ENCODE peak calls at places on chromosomes 11 and 22, in eight cellular contexts. Z is choroid plexus epithelial cell; J is dorsolateral prefrontal cortex; W is CD8-positive, alpha-beta T cell; P is adrenal gland; V is B cell; O is nephron progenitor cell; D is fibroblast of mammary gland. G is an unnamed sample.

GRCh38 chr11:26191193-26191592 is 140.7 kb upstream of the ANO3 start:
- DNase-seq in Z (no peak), J (no peak), W (no peak), P (no peak), V (peak), O (no peak), D (no peak), G (no peak)

GRCh38 chr11:121282376-121282775 is 10.2 kb upstream of the SC5D start:
- DNase-seq in Z (no peak), J (no peak), W (no peak), P (no peak), V (no peak), O (no peak), D (peak), G (no peak)

GRCh38 chr22:27828214-27828587 is 26.6 kb upstream of the MN1 start:
- DNase-seq in Z (no peak), J (no peak), W (no peak), P (no peak), V (no peak), O (no peak), D (no peak), G (no peak)

GRCh38 chr11:128579790-128580504 is 7.4 kb downstream of the ETS1 start:
- DNase-seq in Z (peak), J (no peak), W (no peak), P (no peak), V (no peak), O (no peak), D (peak), G (peak)

GRCh38 chr11:409600-410471 is 5.0 kb downstream of the SIGIRR start:
- DNase-seq in Z (no peak), J (no peak), W (peak), P (no peak), V (no peak), O (peak), D (no peak), G (no peak)

GRCh38 chr22:38205261-38206128 is 3.7 kb downstream of the MAFF start:
- DNase-seq in Z (peak), J (no peak), W (no peak), P (peak), V (no peak), O (no peak), D (peak), G (no peak)

GRCh38 chr11:57167125-57167839 is 14.5 kb upstream of the LRRC55 start:
- DNase-seq in Z (no peak), J (no peak), W (no peak), P (no peak), V (no peak), O (no peak), D (no peak), G (no peak)

GRCh38 chr11:93034640-93035039 is 65.2 kb downstream of the MTNR1B start:
- DNase-seq in Z (no peak), J (no peak), W (no peak), P (no peak), V (no peak), O (no peak), D (no peak), G (no peak)

GRCh38 chr11:78226684-78227680 is 38.3 kb downstream of the USP35 start:
- DNase-seq in Z (no peak), J (no peak), W (no peak), P (no peak), V (no peak), O (no peak), D (no peak), G (no peak)

GRCh38 chr11:7637447-7638157 is 35.7 kb downstream of the CYB5R2 start:
- DNase-seq in Z (peak), J (no peak), W (no peak), P (peak), V (no peak), O (no peak), D (peak), G (no peak)

GRCh38 chr22:27740192-27740748 is 61.3 kb downstream of the MN1 start:
- DNase-seq in Z (no peak), J (no peak), W (no peak), P (no peak), V (no peak), O (no peak), D (no peak), G (no peak)

DNA sequence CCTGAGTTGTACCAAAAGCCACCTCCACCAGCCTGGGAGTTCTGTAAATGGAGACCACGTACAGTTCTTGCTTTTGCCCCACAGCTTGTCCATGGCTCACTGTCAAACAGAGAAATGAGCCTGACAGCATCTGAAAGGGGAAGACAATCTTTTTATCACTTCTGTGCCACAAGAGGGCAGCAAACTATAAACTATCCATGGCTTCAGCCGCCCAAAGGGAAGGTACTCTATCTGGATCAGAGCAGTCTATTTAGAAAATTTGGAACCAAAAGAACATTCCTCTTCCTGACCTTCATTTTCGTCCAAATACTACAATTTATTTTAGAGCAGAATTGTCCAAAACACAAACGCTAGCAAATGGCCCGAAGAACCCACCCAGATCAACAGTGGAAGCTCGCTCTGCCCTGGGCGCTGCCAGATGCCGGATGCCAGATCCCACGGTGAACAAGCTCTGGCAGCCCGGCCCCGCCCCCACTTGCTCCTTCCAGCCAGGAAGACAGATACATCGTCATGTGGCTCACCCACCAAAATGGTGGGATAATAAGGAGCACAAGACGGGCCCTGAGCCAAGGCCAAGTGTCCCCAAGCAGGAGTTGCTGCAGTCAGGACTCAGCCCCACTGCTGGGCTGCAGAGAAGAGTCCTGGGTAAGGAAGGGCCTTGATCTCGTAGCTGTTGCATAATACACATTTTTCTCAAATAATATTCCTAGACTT is 23.9 kb upstream of the SCGB1A1 start:
- DNase-seq in Z (peak), J (peak), W (peak), P (peak), V (peak), O (peak), D (peak), G (peak)
- TF ChIP-seq CTCF in Z (peak), J (peak), W (peak), P (peak), V (peak), O (peak), D (peak), G (peak)

DNA sequence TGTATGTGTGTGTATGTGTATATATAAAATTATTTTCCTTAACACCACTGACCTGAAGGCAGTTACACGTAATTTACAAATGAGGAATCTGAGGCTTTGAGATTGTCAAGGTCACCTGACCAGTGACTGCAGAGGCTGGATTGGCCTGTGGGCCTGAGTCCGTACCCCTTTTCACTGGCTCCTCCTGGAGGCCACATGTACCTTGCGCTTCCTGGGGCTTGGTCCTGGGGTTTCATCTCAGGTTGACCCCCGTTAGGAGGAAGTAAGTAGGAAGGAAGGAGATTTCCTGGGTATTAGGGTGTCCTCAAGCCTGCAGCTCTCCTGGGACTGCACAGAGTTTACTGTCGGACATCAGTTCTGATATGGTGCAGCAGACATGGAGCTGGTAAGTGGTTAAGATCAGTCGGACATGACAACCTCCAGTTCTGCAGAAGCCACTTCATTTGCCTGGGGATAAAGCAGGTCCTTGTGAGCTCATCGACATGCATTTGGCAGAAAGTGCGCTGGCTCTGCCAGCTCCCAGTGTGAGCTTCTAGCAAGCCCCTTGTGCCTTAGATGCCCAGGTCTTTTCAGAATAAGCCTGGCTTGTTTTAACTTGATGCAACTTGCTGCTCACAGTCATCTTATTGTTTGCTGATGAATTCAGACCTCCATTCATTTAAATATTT is 36.6 kb downstream of the ST3GAL4 start:
- DNase-seq in Z (no peak), J (peak), W (no peak), P (no peak), V (no peak), O (no peak), D (no peak), G (no peak)
- TF ChIP-seq CTCF in Z (peak), J (no peak), W (no peak), P (peak), V (no peak), O (no peak), D (peak), G (peak)

GRCh38 chr11:22246992-22247391 is 54.1 kb downstream of the ANO5 start:
- DNase-seq in Z (no peak), J (no peak), W (no peak), P (no peak), V (no peak), O (no peak), D (no peak), G (no peak)

GRCh38 chr11:22244986-22245592 is 52.2 kb downstream of the ANO5 start:
- DNase-seq in Z (peak), J (peak), W (peak), P (peak), V (peak), O (peak), D (peak), G (peak)
- TF ChIP-seq CTCF in Z (peak), J (peak), W (peak), P (peak), V (peak), O (peak), D (peak), G (peak)

DNA sequence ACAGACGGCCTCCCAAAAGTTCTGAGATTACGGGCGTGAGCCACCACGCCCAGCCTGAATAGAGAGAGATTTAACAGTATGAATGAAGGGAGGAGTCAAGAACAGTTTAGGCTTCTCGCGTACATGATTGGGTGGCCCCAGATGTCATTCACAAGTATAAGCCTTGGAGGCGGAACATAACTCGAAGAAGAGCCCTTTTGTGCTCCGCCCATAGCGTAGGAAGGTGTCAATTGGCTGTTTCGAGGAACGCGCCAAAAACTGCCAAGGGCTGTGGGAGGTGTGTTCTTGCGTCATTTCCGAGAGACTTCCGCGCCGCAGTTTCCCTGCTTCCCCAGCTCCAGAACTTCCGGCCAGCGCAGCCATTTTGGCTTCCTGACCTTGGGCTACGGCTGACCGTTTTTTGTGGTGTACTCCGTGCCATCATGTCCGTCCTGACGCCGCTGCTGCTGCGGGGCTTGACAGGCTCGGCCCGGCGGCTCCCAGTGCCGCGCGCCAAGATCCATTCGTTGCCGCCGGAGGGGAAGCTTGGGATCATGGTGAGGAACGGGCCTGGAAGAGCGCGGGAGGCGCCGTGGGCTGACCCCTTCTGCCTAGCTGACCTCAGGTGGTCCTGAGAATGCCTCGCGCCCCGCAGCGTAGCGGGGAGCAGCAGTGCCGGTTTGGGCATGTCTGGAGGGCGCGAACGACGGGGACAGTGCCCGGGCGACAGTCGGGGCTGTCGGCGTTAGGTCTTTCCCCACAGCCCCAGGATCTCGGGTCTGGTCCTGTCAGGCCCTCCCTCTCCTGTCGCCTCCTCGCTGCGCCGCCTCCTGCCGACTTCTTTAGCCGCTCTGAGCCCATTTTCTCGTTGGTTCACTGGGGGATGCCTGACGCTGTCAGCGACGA is at the start of gene COX8A:
- DNase-seq in Z (peak), J (peak), W (peak), P (peak), V (peak), O (peak), D (peak), G (peak)
- TF ChIP-seq CTCF in Z (peak), J (peak), W (no peak), P (no peak), V (no peak), O (no peak), D (no peak), G (peak)

GRCh38 chr11:82863209-82863608 is 37.0 kb downstream of the PRCP start:
- DNase-seq in Z (no peak), J (no peak), W (no peak), P (no peak), V (no peak), O (no peak), D (no peak), G (no peak)
- TF ChIP-seq CTCF in Z (no peak), J (no peak), W (no peak), P (no peak), V (no peak), O (no peak), D (no peak), G (no peak)

GRCh38 chr11:4185561-4185960 is 91.0 kb downstream of the RRM1 start:
- DNase-seq in Z (no peak), J (no peak), W (no peak), P (no peak), V (no peak), O (no peak), D (no peak), G (no peak)
- TF ChIP-seq CTCF in Z (no peak), J (no peak), W (no peak), P (no peak), V (no peak), O (no peak), D (no peak), G (no peak)

GRCh38 chr22:37070744-37071143 is 19.2 kb downstream of the KCTD17 start:
- DNase-seq in Z (no peak), J (no peak), W (no peak), P (no peak), V (no peak), O (no peak), D (no peak), G (no peak)
- TF ChIP-seq CTCF in Z (no peak), J (no peak), W (no peak), P (no peak), V (no peak), O (no peak), D (no peak), G (no peak)

G was measured in GM13977.